ENCODE peak calls at places on chromosome 1, in four cellular contexts. M is activated naive CD4-positive, alpha-beta T cell treated with Interleukin-2 at 50 U/mL for 16 hours; L is T-helper 1 cell; P is AG08395. Z is an unnamed sample.

GRCh38 chr1:234659538-234659937 is 49.6 kb upstream of the IRF2BP2 start:
- DNase-seq in M (no peak), L (no peak), P (peak), Z (no peak)

GRCh38 chr1:161839591-161839990 is 73.5 kb downstream of the ATF6 start:
- DNase-seq in M (no peak), L (no peak), P (no peak), Z (no peak)

GRCh38 chr1:37945743-37946702 is 830 bp downstream of the INPP5B start:
- DNase-seq in M (no peak), L (no peak), P (peak), Z (no peak)

GRCh38 chr1:20463502-20463901 is 22.5 kb downstream of the CAMK2N1 start:
- DNase-seq in M (no peak), L (no peak), P (no peak), Z (no peak)

GRCh38 chr1:81799939-81800740 is 594 bp upstream of the ADGRL2 start:
- DNase-seq in M (no peak), L (no peak), P (peak), Z (no peak)

GRCh38 chr1:16348414-16349182 is 3.7 kb downstream of the FBXO42 start:
- DNase-seq in M (no peak), L (no peak), P (peak), Z (no peak)

GRCh38 chr1:9294910-9295636 is 2.4 kb downstream of the SPSB1 start:
- DNase-seq in M (peak), L (peak), P (peak), Z (peak)

GRCh38 chr1:171515299-171515698 is 30.0 kb downstream of the PRRC2C start:
- DNase-seq in M (no peak), L (peak), P (no peak), Z (no peak)

GRCh38 chr1:200883118-200883517 is 10.3 kb downstream of the GPR25 start:
- DNase-seq in M (peak), L (no peak), P (no peak), Z (no peak)

Z was measured in activated CD8-positive, alpha-beta T cell treated with anti-CD3 and anti-CD28 coated beads, Interleukin-2, amount 10 ng/mL, durations not matched to agents 7 days and 5 days.